ENCODE peak calls at places on chromosomes 2 and 18, in six cellular contexts. K, E, B, J, P and Q are unnamed samples.

GRCh38 chr2:15050483-15050882 is 418.0 kb downstream of the LRATD1 start:
- DNase-seq in K (no peak), E (no peak), B (no peak), J (no peak), P (no peak), Q (no peak)

GRCh38 chr2:636649-637405 is 40.4 kb downstream of the TMEM18 start:
- DNase-seq in K (peak; percentile 46), E (peak; percentile 62), B (peak; percentile 85), J (peak; percentile 79), P (peak; percentile 58), Q (peak; percentile 75)

GRCh38 chr2:190150413-190150812 is 87.9 kb upstream of the MSTN start:
- DNase-seq in K (no peak), E (no peak), B (no peak), J (no peak), P (no peak), Q (no peak)

GRCh38 chr2:241810304-241811208 is 1.6 kb downstream of the NEU4 start:
- DNase-seq in K (peak; percentile 18), E (peak; percentile 6), B (peak; percentile 43), J (no peak), P (no peak), Q (no peak)

GRCh38 chr2:131419447-131419846 is 55.5 kb upstream of the RAB6D start:
- DNase-seq in K (no peak), E (no peak), B (no peak), J (no peak), P (no peak), Q (no peak)

GRCh38 chr2:167592441-167592840 is 655.0 kb downstream of the STK39 start:
- DNase-seq in K (no peak), E (no peak), B (no peak), J (no peak), P (no peak), Q (no peak)

GRCh38 chr2:136129601-136130000 is 11.7 kb upstream of the CXCR4 start:
- DNase-seq in K (no peak), E (no peak), B (no peak), J (no peak), P (no peak), Q (no peak)

GRCh38 chr2:95381212-95382127 is 21.0 kb upstream of the FAHD2A start:
- DNase-seq in K (no peak), E (no peak), B (peak; percentile 23), J (no peak), P (no peak), Q (no peak)

GRCh38 chr18:50286391-50287027 is 983 bp downstream of the CXXC1 start:
- DNase-seq in K (no peak), E (peak; percentile 64), B (peak; percentile 64), J (no peak), P (peak; percentile 37), Q (no peak)

GRCh38 chr2:164793531-164793930 is 48.1 kb downstream of the COBLL1 start:
- DNase-seq in K (no peak), E (no peak), B (no peak), J (no peak), P (no peak), Q (no peak)

GRCh38 chr2:207230261-207231105 is 64.7 kb upstream of the KLF7 start:
- DNase-seq in K (no peak), E (no peak), B (no peak), J (peak; percentile 16), P (peak; percentile 35), Q (peak; percentile 52)

GRCh38 chr2:162317910-162318279 is 589 bp downstream of the IFIH1 start:
- DNase-seq in K (peak; percentile 47), E (peak; percentile 47), B (peak; percentile 70), J (no peak), P (peak; percentile 12), Q (no peak)

GRCh38 chr2:226797289-226797988 is 2.2 kb downstream of the IRS1 start:
- DNase-seq in K (peak; percentile 20), E (peak; percentile 40), B (peak; percentile 67), J (no peak), P (no peak), Q (no peak)

GRCh38 chr2:236730393-236730792 is 160.8 kb downstream of the ACKR3 start:
- DNase-seq in K (no peak), E (no peak), B (no peak), J (no peak), P (no peak), Q (no peak)

GRCh38 chr2:49490710-49491109 is 336.4 kb upstream of the FSHR start:
- DNase-seq in K (peak; percentile 24), E (peak; percentile 50), B (no peak), J (peak; percentile 48), P (peak; percentile 39), Q (peak; percentile 62)

GRCh38 chr2:102344397-102344796 is 11.2 kb upstream of the IL18R1 start:
- DNase-seq in K (no peak), E (no peak), B (no peak), J (no peak), P (no peak), Q (no peak)

GRCh38 chr2:61178603-61179545 is 16.9 kb downstream of the C2orf74 start:
- DNase-seq in K (peak; percentile 86), E (no peak), B (peak; percentile 68), J (no peak), P (no peak), Q (peak; percentile 37)

GRCh38 chr2:23445450-23445868 is 60.5 kb downstream of the KLHL29 start:
- DNase-seq in K (no peak), E (no peak), B (no peak), J (no peak), P (no peak), Q (peak; percentile 53)

GRCh38 chr2:130933501-130933900 is 96.8 kb downstream of the ARHGEF4 start:
- DNase-seq in K (no peak), E (no peak), B (no peak), J (no peak), P (no peak), Q (no peak)

GRCh38 chr18:74579704-74580103 is 18.0 kb upstream of the ZNF407 start:
- DNase-seq in K (no peak), E (no peak), B (no peak), J (no peak), P (no peak), Q (no peak)

GRCh38 chr2:215671244-215671643 is 235.4 kb upstream of the FN1 start:
- DNase-seq in K (no peak), E (no peak), B (no peak), J (no peak), P (no peak), Q (no peak)

GRCh38 chr2:21643180-21643579 is 519.4 kb downstream of the TDRD15 start:
- DNase-seq in K (no peak), E (no peak), B (no peak), J (no peak), P (peak; percentile 36), Q (no peak)

GRCh38 chr2:74942263-74942662 is 16.2 kb upstream of the POLE4 start:
- DNase-seq in K (no peak), E (no peak), B (no peak), J (no peak), P (no peak), Q (no peak)

GRCh38 chr2:198129609-198130008 is 325.2 kb downstream of the PLCL1 start:
- DNase-seq in K (no peak), E (no peak), B (no peak), J (no peak), P (no peak), Q (no peak)

GRCh38 chr18:2981212-2981728 is 31.7 kb downstream of the LPIN2 start:
- DNase-seq in K (no peak), E (no peak), B (no peak), J (no peak), P (peak; percentile 86), Q (no peak)

GRCh38 chr2:124339709-124340108 is 314.6 kb downstream of the CNTNAP5 start:
- DNase-seq in K (no peak), E (no peak), B (no peak), J (no peak), P (no peak), Q (no peak)

GRCh38 chr2:133557624-133558023 is 10.6 kb downstream of the NCKAP5 start:
- DNase-seq in K (no peak), E (no peak), B (no peak), J (no peak), P (no peak), Q (no peak)

GRCh38 chr2:12177052-12177994 is 430.9 kb downstream of the LPIN1 start:
- DNase-seq in K (peak; percentile 67), E (peak; percentile 14), B (no peak), J (no peak), P (peak; percentile 14), Q (peak; percentile 83)

GRCh38 chr18:74284501-74285004 is 7.2 kb downstream of the CYB5A start:
- DNase-seq in K (no peak), E (no peak), B (no peak), J (peak; percentile 78), P (no peak), Q (no peak)

DNA sequence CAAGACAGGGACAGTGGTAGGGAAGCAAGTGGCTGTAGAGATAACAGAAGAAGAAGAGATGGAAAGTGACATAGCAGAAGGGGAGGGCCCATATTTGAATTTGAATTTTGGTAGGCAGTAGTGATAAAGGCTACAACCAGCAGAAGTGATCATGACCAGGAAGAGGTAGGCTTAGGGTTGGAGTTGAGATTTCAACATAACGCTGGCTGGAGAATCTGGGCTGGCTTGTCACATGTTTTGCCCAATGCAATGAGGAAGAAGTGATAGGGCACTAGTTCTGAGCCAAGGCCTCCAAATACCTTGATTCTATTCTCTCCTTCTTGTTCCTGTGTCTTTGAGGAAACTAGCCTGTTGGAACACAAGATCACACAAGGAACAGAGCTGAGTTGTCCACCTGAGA is 69.4 kb downstream of the SCG2 start:
- DNase-seq in K (no peak), E (no peak), B (no peak), J (no peak), P (no peak), Q (no peak)
- H3K27ac ChIP-seq in K (no peak overlapping the region), E (no peak overlapping the region), B (no peak overlapping the region), J (no peak overlapping the region), P (no peak overlapping the region), Q (no peak overlapping the region)

DNA sequence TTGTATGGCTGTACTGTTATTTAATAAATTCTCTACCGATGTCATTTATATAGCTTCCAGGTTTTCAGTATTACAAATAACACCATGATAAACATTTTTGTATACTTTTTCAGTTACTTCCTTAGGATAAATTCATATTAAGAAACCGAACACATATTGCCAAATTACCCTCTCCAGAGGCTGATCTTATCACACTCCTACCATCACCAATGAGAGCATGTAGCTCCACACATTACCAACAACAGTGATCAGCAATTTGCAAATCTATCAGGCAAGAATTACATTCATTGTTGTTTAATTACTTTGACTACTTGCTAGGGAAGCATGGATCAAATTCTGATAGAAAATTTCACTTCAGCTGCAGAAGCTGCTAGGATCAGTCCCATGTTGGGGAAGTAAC is 5.8 kb upstream of the NDUFV2 start:
- DNase-seq in K (no peak), E (no peak), B (no peak), J (no peak), P (no peak), Q (no peak)
- H3K4me1 ChIP-seq in K (peaks cover 26% of the 10 kb centered on the region), E (peaks cover 7% of the 10 kb centered on the region), B (peaks cover 4% of the 10 kb centered on the region), J (peaks cover 1% of the 10 kb centered on the region), P (peaks cover 42% of the 10 kb centered on the region), Q (no peaks in the 10 kb centered on the region)

GRCh38 chr18:76657911-76658475 is 163.0 kb upstream of the ZNF516 start:
- DNase-seq in K (no peak), E (no peak), B (no peak), J (no peak), P (no peak), Q (no peak)
- H3K27ac ChIP-seq in K (no peak overlapping the region), E (no peak overlapping the region), B (no peak overlapping the region), J (no peak overlapping the region), P (no peak overlapping the region), Q (no peak overlapping the region)

DNA sequence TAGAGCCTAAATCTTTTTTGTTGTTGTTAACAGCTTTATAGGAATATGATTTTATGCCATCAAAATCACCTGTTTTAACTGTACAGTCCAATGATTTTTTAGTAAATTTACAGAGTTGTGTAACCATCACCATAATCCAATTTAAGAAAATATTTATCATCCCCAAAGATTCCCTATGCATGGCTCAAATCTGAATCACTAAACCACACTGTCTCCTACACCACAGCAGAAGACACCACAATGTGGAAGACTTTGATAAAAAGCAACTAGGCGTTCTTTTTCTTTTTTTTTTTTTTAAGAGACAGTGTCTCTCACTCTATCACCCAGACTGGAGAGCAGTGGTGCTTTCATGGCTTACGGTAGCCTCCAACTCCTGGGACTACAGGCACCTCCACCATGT is 99.6 kb downstream of the TXNL1 start:
- DNase-seq in K (no peak), E (no peak), B (no peak), J (no peak), P (no peak), Q (no peak)
- H3K4me1 ChIP-seq in K (peaks cover 3% of the 10 kb centered on the region), E (no peaks in the 10 kb centered on the region), B (no peaks in the 10 kb centered on the region), J (peaks cover 10% of the 10 kb centered on the region), P (no peaks in the 10 kb centered on the region), Q (no peaks in the 10 kb centered on the region)